ENCODE peak calls at places on chromosomes 2 and 18, in ten cellular contexts. I is endothelial cell, W is epithelial cell of esophagus, Y is fibroblast of mammary gland, O is lower lobe of right lung, H is omental fat pad, N is AG09309, U is tibial artery, M is A549, G is glutamatergic neuron. S is an unnamed sample.

GRCh38 chr2:6914829-6915228 is 2.4 kb upstream of the RNF144A start:
- DNase-seq in O (no peak), N (no peak), Y (peak), G (no peak), I (no peak), M (no peak), H (no peak), U (no peak), W (peak), S (peak)

GRCh38 chr2:191049728-191050639 is 36.0 kb upstream of the STAT1 start:
- DNase-seq in W (no peak), O (no peak), G (no peak), U (no peak), I (no peak), N (peak), H (no peak), Y (peak), M (no peak), S (peak)

GRCh38 chr2:28613181-28613580 is 117.3 kb downstream of the PLB1 start:
- DNase-seq in O (no peak), M (no peak), Y (no peak), U (no peak), G (no peak), I (no peak), W (no peak), N (no peak), H (no peak), S (no peak)

GRCh38 chr2:127826047-127826446 is 15.1 kb upstream of the WDR33 start:
- DNase-seq in N (no peak), G (no peak), Y (no peak), I (no peak), U (no peak), W (no peak), M (no peak), O (no peak), H (no peak), S (no peak)

GRCh38 chr2:239192456-239192855 is 208.4 kb downstream of the HDAC4 start:
- DNase-seq in N (no peak), O (no peak), G (peak), W (no peak), M (no peak), H (peak), Y (no peak), I (no peak), U (peak), S (no peak)

GRCh38 chr2:211114826-211115450 is 558.5 kb downstream of the CPS1 start:
- DNase-seq in M (no peak), W (no peak), I (no peak), O (no peak), U (no peak), N (no peak), H (no peak), G (no peak), Y (peak), S (no peak)

GRCh38 chr2:108988796-108989713 is at the start of gene EDAR:
- DNase-seq in O (no peak), W (peak), G (peak), U (no peak), N (no peak), Y (peak), H (no peak), I (peak), M (peak), S (peak)

GRCh38 chr18:32208012-32208411 is 18.2 kb downstream of the MEP1B start:
- DNase-seq in W (no peak), H (no peak), G (no peak), Y (no peak), U (no peak), N (no peak), O (no peak), I (no peak), M (no peak), S (no peak)

GRCh38 chr18:1103567-1103966 is 198.9 kb downstream of the ADCYAP1 start:
- DNase-seq in Y (no peak), O (no peak), H (no peak), G (no peak), N (no peak), M (no peak), I (no peak), U (no peak), W (no peak), S (no peak)

GRCh38 chr2:125371867-125372266 is 1284.1 kb upstream of the GYPC start:
- DNase-seq in N (no peak), U (no peak), M (no peak), Y (no peak), H (no peak), I (no peak), W (no peak), O (no peak), G (no peak), S (peak)

GRCh38 chr2:106638609-106639008 is 151.4 kb downstream of the CD8B2 start:
- DNase-seq in M (no peak), U (no peak), H (no peak), Y (no peak), N (no peak), I (no peak), G (no peak), O (no peak), W (no peak), S (no peak)
- TF ChIP-seq CTCF in M (no peak), U (no peak), H (no peak), Y (no peak), N (no peak), I (no peak), G (no peak), O (no peak), W (no peak), S (no peak)

DNA sequence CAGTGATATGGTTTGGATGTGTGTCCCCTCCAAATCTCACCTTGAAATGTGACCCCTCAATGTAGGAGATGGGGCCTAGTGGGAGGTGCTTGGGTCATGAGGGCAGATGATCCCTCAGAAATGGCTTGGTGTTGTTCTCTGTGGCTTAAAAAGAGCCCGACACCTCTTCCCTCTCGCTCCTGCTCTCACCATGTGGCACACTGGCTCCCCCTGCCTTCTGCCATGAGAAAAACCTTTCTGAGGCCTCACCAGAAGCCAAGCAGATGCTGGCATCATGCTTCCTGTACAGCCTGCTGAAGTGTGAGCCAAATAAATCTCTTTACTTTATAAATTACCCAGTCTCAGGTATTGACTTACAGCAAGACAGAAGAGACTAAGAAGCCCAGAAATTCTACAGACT is 357.1 kb downstream of the NRXN1 start:
- DNase-seq in N (no peak), Y (no peak), G (no peak), I (no peak), M (no peak), U (no peak), W (no peak), H (no peak), O (no peak), S (peak)
- TF ChIP-seq CTCF in N (no peak), Y (no peak), G (no peak), I (no peak), M (peak), U (no peak), W (no peak), H (no peak), O (no peak), S (peak)

DNA sequence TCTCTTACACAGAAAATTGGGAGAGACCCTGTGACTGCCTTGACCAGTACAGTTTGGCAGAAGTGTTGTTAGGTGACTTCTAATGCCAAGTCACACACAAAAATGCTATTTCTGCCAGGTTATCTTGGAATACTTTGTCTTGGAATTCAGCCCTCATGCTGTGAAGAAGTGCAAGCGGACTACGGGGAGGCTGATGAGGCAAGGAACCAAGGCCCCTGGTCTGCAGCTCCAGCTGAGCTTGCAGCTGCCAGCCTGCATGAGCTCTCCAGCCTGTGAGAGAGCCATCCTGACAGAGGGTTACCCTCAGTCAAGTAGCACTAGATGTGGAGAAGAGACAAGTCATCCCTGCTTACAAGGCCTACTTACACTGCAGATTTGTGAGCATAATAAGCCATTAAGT is 111.0 kb downstream of the TDRD15 start:
- DNase-seq in H (no peak), G (no peak), N (no peak), O (no peak), U (no peak), M (no peak), I (no peak), W (no peak), Y (no peak), S (no peak)
- TF ChIP-seq CTCF in H (no peak), G (no peak), N (no peak), O (no peak), U (no peak), M (no peak), I (no peak), W (no peak), Y (no peak), S (no peak)

GRCh38 chr18:59420244-59420643 is 61.2 kb upstream of the LMAN1 start:
- DNase-seq in Y (no peak), N (no peak), M (no peak), W (no peak), G (no peak), O (no peak), H (no peak), U (no peak), I (no peak), S (no peak)

GRCh38 chr18:59419386-59419785 is 60.3 kb upstream of the LMAN1 start:
- DNase-seq in G (no peak), Y (peak), U (no peak), M (no peak), W (no peak), I (no peak), N (peak), H (no peak), O (no peak), S (peak)

GRCh38 chr18:59414254-59414653 is 55.2 kb upstream of the LMAN1 start:
- DNase-seq in U (no peak), W (no peak), G (no peak), O (no peak), M (no peak), H (no peak), Y (no peak), I (no peak), N (no peak), S (no peak)

DNA sequence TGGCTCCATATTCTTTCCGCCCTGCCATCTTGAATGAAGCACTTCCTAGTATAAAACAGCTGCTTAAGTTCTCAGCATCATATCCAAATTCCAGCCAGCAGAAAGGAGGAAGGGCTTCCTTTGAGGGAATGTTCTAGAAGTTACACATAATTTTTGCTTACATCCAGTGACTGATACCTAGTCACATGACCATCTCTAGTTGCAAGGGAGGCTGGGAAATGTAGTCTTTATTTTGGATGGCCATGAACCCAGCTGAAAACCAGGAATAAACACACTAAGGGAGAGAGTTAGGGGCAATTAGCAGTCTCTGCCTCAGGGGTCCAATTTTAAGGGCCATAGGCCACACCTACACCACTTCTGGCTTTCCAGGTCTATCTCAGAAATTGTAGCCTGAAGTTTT is 57.8 kb upstream of the LMAN1 start:
- DNase-seq in G (no peak), O (no peak), N (no peak), Y (peak), W (peak), H (no peak), I (no peak), M (no peak), U (no peak), S (no peak)
- TF ChIP-seq CTCF in G (no peak), O (no peak), N (no peak), Y (no peak), W (no peak), H (no peak), I (no peak), M (no peak), U (no peak), S (no peak)

DNA sequence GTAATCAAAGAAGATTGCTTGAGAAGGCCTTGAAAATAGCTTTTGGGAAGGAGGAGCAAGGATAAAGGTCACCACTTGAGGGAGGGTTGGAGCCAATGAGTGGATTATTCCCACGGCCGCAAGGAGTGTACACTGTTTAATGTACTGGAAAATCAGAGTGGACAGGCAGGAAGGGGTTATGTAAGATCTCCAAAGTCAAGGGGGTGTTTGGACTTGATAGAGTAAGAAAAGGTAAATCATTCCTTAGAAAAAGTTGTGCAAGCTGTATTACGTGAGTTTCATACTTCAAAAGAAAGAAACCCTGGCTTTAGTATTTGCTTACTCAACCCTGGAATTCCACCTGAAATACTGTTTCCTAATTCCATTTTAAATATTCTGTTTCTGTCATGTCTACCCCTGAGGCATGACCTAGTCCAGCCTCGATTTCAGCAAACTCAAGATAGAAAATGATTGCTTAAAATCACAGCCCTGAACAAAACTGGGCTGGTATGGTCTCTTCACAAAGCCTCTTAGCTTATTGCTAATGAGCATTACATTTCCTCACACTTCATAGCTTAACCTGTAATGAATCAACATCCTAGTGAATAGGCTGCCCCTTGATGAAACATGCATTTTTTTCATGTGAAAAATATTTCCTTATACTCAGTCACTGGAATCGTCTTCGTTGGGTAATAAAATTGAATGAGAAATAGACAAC is 1.1 kb downstream of the MREG start:
- DNase-seq in U (no peak), M (peak), O (no peak), H (no peak), G (no peak), I (no peak), Y (peak), N (no peak), W (peak), S (peak)
- TF ChIP-seq CTCF in U (no peak), M (no peak), O (no peak), H (no peak), G (no peak), I (no peak), Y (peak), N (no peak), W (peak), S (peak)

GRCh38 chr18:71075147-71075546 is 786.3 kb downstream of the SOCS6 start:
- DNase-seq in Y (no peak), M (no peak), O (no peak), W (no peak), H (no peak), G (no peak), U (no peak), I (no peak), N (no peak), S (no peak)
- TF ChIP-seq CTCF in Y (no peak), M (no peak), O (no peak), W (no peak), H (no peak), G (no peak), U (no peak), I (no peak), N (no peak), S (no peak)

GRCh38 chr2:58727977-58728656 is 487.0 kb upstream of the FANCL start:
- DNase-seq in N (no peak), G (no peak), U (no peak), O (no peak), Y (no peak), M (no peak), H (no peak), I (no peak), W (peak), S (peak)
- TF ChIP-seq CTCF in N (no peak), G (no peak), U (no peak), O (no peak), Y (no peak), M (no peak), H (no peak), I (no peak), W (no peak), S (no peak)

DNA sequence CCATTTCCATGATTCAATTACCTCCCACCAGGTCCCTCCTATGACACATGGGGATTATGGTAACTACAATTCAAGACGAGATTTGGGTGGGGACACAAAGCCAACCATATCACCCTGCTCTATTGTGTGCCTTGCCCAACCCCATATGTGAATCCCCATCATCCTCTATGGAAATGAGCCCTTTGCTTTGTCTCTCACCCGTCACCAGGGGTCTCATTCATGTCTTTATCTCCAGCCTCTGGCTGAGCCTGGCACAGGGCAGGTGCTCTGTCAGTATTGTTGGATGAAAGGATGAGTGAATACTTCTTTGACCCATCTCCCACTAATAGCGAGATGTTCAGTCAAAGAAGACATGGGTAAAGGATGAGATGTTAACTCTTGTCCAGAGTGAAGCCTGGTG is 116.6 kb upstream of the LGALSL start:
- DNase-seq in M (no peak), H (no peak), N (no peak), O (no peak), W (no peak), Y (no peak), U (no peak), G (no peak), I (no peak), S (no peak)
- TF ChIP-seq CTCF in M (no peak), H (no peak), N (no peak), O (no peak), W (no peak), Y (no peak), U (no peak), G (no peak), I (no peak), S (no peak)

GRCh38 chr2:180660881-180661280 is 319.5 kb upstream of the UBE2E3 start:
- DNase-seq in O (no peak), U (no peak), M (no peak), H (no peak), I (no peak), Y (no peak), W (no peak), G (no peak), N (no peak), S (no peak)
- TF ChIP-seq CTCF in O (no peak), U (no peak), M (no peak), H (no peak), I (no peak), Y (no peak), W (no peak), G (no peak), N (no peak), S (no peak)